ENCODE peak calls at places on chromosomes 7 and 10, in six cellular contexts. One of them, this sample, is unnamed.
A peak's percentile ranks its signal among the peaks of the same experiment; 100 is the strongest.

GRCh38 chr7:48154792-48155413 is 16.4 kb upstream of the ABCA13 start:
- DNase-seq in thyroid gland: peak; percentile 10
- DNase-seq in heart left ventricle: no peak
- DNase-seq in fibroblast of the aortic adventitia: peak; percentile 63
- DNase-seq in IMR-90: peak; percentile 57
- DNase-seq in OCI-LY7: peak; percentile 39
- DNase-seq in this sample: peak; percentile 48

GRCh38 chr10:59995862-59996261 is 89.5 kb upstream of the CCDC6 start:
- DNase-seq in thyroid gland: no peak
- DNase-seq in heart left ventricle: no peak
- DNase-seq in fibroblast of the aortic adventitia: no peak
- DNase-seq in IMR-90: no peak
- DNase-seq in OCI-LY7: no peak
- DNase-seq in this sample: no peak

GRCh38 chr7:103240806-103241205 is 56.4 kb upstream of the PMPCB start:
- DNase-seq in thyroid gland: no peak
- DNase-seq in heart left ventricle: no peak
- DNase-seq in fibroblast of the aortic adventitia: peak; percentile 32
- DNase-seq in IMR-90: no peak
- DNase-seq in OCI-LY7: no peak
- DNase-seq in this sample: no peak

GRCh38 chr10:131775444-131775832 is 125.4 kb upstream of the PPP2R2D start:
- DNase-seq in thyroid gland: no peak
- DNase-seq in heart left ventricle: no peak
- DNase-seq in fibroblast of the aortic adventitia: no peak
- DNase-seq in IMR-90: no peak
- DNase-seq in OCI-LY7: no peak
- DNase-seq in this sample: no peak

GRCh38 chr10:58064714-58065528 is 202.8 kb downstream of the IPMK start:
- DNase-seq in thyroid gland: no peak
- DNase-seq in heart left ventricle: no peak
- DNase-seq in fibroblast of the aortic adventitia: peak; percentile 72
- DNase-seq in IMR-90: peak; percentile 58
- DNase-seq in OCI-LY7: peak; percentile 37
- DNase-seq in this sample: peak; percentile 36

GRCh38 chr10:3248526-3249255 is 76.1 kb upstream of the PITRM1 start:
- DNase-seq in thyroid gland: no peak
- DNase-seq in heart left ventricle: no peak
- DNase-seq in fibroblast of the aortic adventitia: peak; percentile 96
- DNase-seq in IMR-90: peak; percentile 94
- DNase-seq in OCI-LY7: no peak
- DNase-seq in this sample: no peak

GRCh38 chr10:100569687-100570517 is 34.2 kb downstream of the HIF1AN start:
- DNase-seq in thyroid gland: no peak
- DNase-seq in heart left ventricle: no peak
- DNase-seq in fibroblast of the aortic adventitia: no peak
- DNase-seq in IMR-90: no peak
- DNase-seq in OCI-LY7: peak; percentile 10
- DNase-seq in this sample: no peak

GRCh38 chr10:132279873-132280645 is 27.7 kb downstream of the STK32C start:
- DNase-seq in thyroid gland: no peak
- DNase-seq in heart left ventricle: peak; percentile 39
- DNase-seq in fibroblast of the aortic adventitia: no peak
- DNase-seq in IMR-90: no peak
- DNase-seq in OCI-LY7: no peak
- DNase-seq in this sample: no peak

GRCh38 chr7:71772783-71773182 is 639.4 kb downstream of the CALN1 start:
- DNase-seq in thyroid gland: no peak
- DNase-seq in heart left ventricle: no peak
- DNase-seq in fibroblast of the aortic adventitia: no peak
- DNase-seq in IMR-90: no peak
- DNase-seq in OCI-LY7: no peak
- DNase-seq in this sample: no peak

GRCh38 chr7:149449897-149450296 is 11.0 kb downstream of the ZNF777 start:
- DNase-seq in thyroid gland: no peak
- DNase-seq in heart left ventricle: no peak
- DNase-seq in fibroblast of the aortic adventitia: no peak
- DNase-seq in IMR-90: no peak
- DNase-seq in OCI-LY7: no peak
- DNase-seq in this sample: no peak

GRCh38 chr10:22666287-22667092 is 47.9 kb downstream of the PIP4K2A start:
- DNase-seq in thyroid gland: no peak
- DNase-seq in heart left ventricle: no peak
- DNase-seq in fibroblast of the aortic adventitia: peak; percentile 44
- DNase-seq in IMR-90: peak; percentile 62
- DNase-seq in OCI-LY7: peak; percentile 5
- DNase-seq in this sample: peak; percentile 87

GRCh38 chr7:15755061-15755460 is 68.6 kb upstream of the MEOX2 start:
- DNase-seq in thyroid gland: no peak
- DNase-seq in heart left ventricle: no peak
- DNase-seq in fibroblast of the aortic adventitia: peak; percentile 60
- DNase-seq in IMR-90: no peak
- DNase-seq in OCI-LY7: no peak
- DNase-seq in this sample: no peak

GRCh38 chr7:1091019-1091643 is 3.2 kb downstream of the GPER1 start:
- DNase-seq in thyroid gland: no peak
- DNase-seq in heart left ventricle: no peak
- DNase-seq in fibroblast of the aortic adventitia: no peak
- DNase-seq in IMR-90: peak; percentile 55
- DNase-seq in OCI-LY7: no peak
- DNase-seq in this sample: no peak
- TF ChIP-seq CTCF in thyroid gland: no peak
- TF ChIP-seq CTCF in heart left ventricle: no peak
- TF ChIP-seq CTCF in fibroblast of the aortic adventitia: no peak
- TF ChIP-seq CTCF in IMR-90: no peak
- TF ChIP-seq CTCF in OCI-LY7: no peak
- TF ChIP-seq CTCF in this sample: no peak

DNA sequence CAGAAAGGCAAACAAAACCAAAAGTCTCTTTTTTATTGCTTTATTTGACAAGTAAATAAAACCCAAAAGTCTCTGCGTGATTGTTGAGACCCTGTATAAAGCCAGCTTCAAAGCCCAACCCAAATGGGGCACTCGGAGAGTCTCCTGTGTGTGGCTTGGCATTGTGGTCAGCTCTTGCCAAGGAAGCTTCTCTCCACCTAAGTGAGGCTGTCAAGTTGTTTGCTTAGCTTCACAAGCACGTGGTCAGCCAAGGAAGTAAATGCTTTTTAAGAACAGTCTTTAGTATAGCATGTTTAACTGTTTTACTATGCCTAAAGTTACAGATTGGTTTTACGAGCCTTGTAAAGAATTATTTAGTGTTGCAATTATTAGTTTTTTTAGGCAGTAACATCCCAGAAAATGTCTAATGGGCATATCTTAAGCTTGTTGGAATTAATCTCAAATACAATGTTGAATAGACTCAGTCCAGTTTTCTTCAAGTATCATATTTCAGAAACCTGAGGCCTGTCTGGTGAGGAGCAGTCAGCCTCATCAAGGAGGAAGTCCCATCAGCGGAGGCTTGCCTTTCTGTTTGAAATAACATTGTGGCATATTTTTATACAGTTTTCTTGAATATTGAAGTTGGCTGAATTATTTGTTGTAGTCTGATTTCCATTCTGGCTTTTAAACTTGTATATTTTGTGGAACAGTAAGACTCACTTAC is 144.3 kb downstream of the ANKRD30A start:
- DNase-seq in thyroid gland: peak; percentile 29
- DNase-seq in heart left ventricle: no peak
- DNase-seq in fibroblast of the aortic adventitia: no peak
- DNase-seq in IMR-90: no peak
- DNase-seq in OCI-LY7: no peak
- DNase-seq in this sample: no peak
- H3K4me3 ChIP-seq in thyroid gland: no peak overlapping the region
- H3K4me3 ChIP-seq in heart left ventricle: no peak overlapping the region
- H3K4me3 ChIP-seq in fibroblast of the aortic adventitia: no peak overlapping the region
- H3K4me3 ChIP-seq in IMR-90: no peak overlapping the region
- H3K4me3 ChIP-seq in OCI-LY7: no peak overlapping the region
- H3K4me3 ChIP-seq in this sample: no peak overlapping the region

GRCh38 chr7:31251441-31251840 is 89.1 kb downstream of the NEUROD6 start:
- DNase-seq in thyroid gland: no peak
- DNase-seq in heart left ventricle: no peak
- DNase-seq in fibroblast of the aortic adventitia: no peak
- DNase-seq in IMR-90: no peak
- DNase-seq in OCI-LY7: no peak
- DNase-seq in this sample: no peak
- TF ChIP-seq CTCF in thyroid gland: no peak
- TF ChIP-seq CTCF in heart left ventricle: no peak
- TF ChIP-seq CTCF in fibroblast of the aortic adventitia: no peak
- TF ChIP-seq CTCF in IMR-90: no peak
- TF ChIP-seq CTCF in OCI-LY7: no peak
- TF ChIP-seq CTCF in this sample: no peak

GRCh38 chr7:19772858-19773337 is 519 bp downstream of the TMEM196 start:
- DNase-seq in thyroid gland: peak; percentile 28
- DNase-seq in heart left ventricle: no peak
- DNase-seq in fibroblast of the aortic adventitia: peak; percentile 42
- DNase-seq in IMR-90: peak; percentile 5
- DNase-seq in OCI-LY7: no peak
- DNase-seq in this sample: no peak
- H3K4me3 ChIP-seq in thyroid gland: no peak overlapping the region
- H3K4me3 ChIP-seq in heart left ventricle: no peak overlapping the region
- H3K4me3 ChIP-seq in fibroblast of the aortic adventitia: peak overlapping the region; percentile 31
- H3K4me3 ChIP-seq in IMR-90: no peak overlapping the region
- H3K4me3 ChIP-seq in OCI-LY7: no peak overlapping the region
- H3K4me3 ChIP-seq in this sample: no peak overlapping the region

GRCh38 chr10:86698207-86698940 is 30.1 kb downstream of the LDB3 start:
- DNase-seq in thyroid gland: no peak
- DNase-seq in heart left ventricle: no peak
- DNase-seq in fibroblast of the aortic adventitia: no peak
- DNase-seq in IMR-90: no peak
- DNase-seq in OCI-LY7: no peak
- DNase-seq in this sample: no peak
- TF ChIP-seq CTCF in thyroid gland: no peak
- TF ChIP-seq CTCF in heart left ventricle: no peak
- TF ChIP-seq CTCF in fibroblast of the aortic adventitia: no peak
- TF ChIP-seq CTCF in IMR-90: no peak
- TF ChIP-seq CTCF in OCI-LY7: no peak
- TF ChIP-seq CTCF in this sample: no peak

GRCh38 chr10:12264204-12264908 is 68.4 kb downstream of the CDC123 start:
- DNase-seq in thyroid gland: peak; percentile 83
- DNase-seq in heart left ventricle: peak; percentile 86
- DNase-seq in fibroblast of the aortic adventitia: peak; percentile 73
- DNase-seq in IMR-90: peak; percentile 69
- DNase-seq in OCI-LY7: peak; percentile 97
- DNase-seq in this sample: peak; percentile 97
- H3K4me3 ChIP-seq in thyroid gland: no peak overlapping the region
- H3K4me3 ChIP-seq in heart left ventricle: peak overlapping the region; percentile 28
- H3K4me3 ChIP-seq in fibroblast of the aortic adventitia: peak overlapping the region; percentile 50
- H3K4me3 ChIP-seq in IMR-90: peak overlapping the region; percentile 48
- H3K4me3 ChIP-seq in OCI-LY7: peak overlapping the region; percentile 37
- H3K4me3 ChIP-seq in this sample: peak overlapping the region; percentile 30

DNA sequence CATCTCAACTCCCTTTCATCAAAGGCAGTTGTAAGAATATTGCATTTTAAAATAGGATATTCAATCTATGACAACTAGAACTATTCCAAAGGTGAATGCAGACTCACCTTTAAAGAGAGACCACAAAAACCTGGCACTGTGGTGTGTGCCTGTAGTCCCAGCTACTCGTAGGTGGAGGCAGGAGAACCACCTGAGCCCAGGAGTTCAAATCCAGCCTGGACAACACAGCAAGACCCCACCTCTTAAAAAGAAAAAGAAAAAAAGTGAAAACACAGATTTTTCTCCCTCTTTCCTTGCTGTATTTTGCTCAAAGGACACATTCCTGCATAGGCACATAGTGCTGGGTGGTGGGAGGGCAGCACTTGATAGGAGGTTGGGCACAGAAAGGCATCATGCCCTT is 739 bp upstream of the ALDH18A1 start:
- DNase-seq in thyroid gland: no peak
- DNase-seq in heart left ventricle: no peak
- DNase-seq in fibroblast of the aortic adventitia: no peak
- DNase-seq in IMR-90: no peak
- DNase-seq in OCI-LY7: no peak
- DNase-seq in this sample: no peak
- TF ChIP-seq CTCF in thyroid gland: no peak
- TF ChIP-seq CTCF in heart left ventricle: no peak
- TF ChIP-seq CTCF in fibroblast of the aortic adventitia: no peak
- TF ChIP-seq CTCF in IMR-90: no peak
- TF ChIP-seq CTCF in OCI-LY7: no peak
- TF ChIP-seq CTCF in this sample: no peak

DNA sequence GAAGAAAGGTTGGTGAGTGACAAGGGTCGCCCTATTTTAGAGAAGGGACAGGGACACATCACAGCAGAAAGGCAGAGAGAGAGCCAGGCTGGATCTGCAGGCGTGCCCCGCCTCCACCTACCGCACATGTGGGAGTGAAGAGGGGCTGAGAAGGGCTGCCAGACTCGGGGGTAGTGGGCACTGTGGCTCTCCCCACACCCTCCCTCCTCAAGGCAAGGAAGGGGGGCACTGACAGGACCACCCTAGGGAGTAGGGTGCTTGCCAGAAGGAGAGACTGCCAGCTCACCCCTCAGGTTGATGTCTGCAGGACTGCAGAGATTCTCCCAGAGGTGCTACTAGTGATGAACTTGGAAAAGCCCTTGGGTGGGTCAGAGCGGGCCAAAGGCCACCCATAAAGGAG is 62.8 kb upstream of the ZRANB1 start:
- DNase-seq in thyroid gland: no peak
- DNase-seq in heart left ventricle: no peak
- DNase-seq in fibroblast of the aortic adventitia: no peak
- DNase-seq in IMR-90: no peak
- DNase-seq in OCI-LY7: no peak
- DNase-seq in this sample: no peak
- H3K4me3 ChIP-seq in thyroid gland: no peak overlapping the region
- H3K4me3 ChIP-seq in heart left ventricle: no peak overlapping the region
- H3K4me3 ChIP-seq in fibroblast of the aortic adventitia: no peak overlapping the region
- H3K4me3 ChIP-seq in IMR-90: no peak overlapping the region
- H3K4me3 ChIP-seq in OCI-LY7: no peak overlapping the region
- H3K4me3 ChIP-seq in this sample: no peak overlapping the region

GRCh38 chr10:43409385-43410109 is 561 bp upstream of the HNRNPF start:
- DNase-seq in thyroid gland: no peak
- DNase-seq in heart left ventricle: peak; percentile 71
- DNase-seq in fibroblast of the aortic adventitia: no peak
- DNase-seq in IMR-90: no peak
- DNase-seq in OCI-LY7: no peak
- DNase-seq in this sample: peak; percentile 75

GRCh38 chr10:43408710-43409384 is at the start of gene HNRNPF:
- DNase-seq in thyroid gland: peak; percentile 95
- DNase-seq in heart left ventricle: peak; percentile 98
- DNase-seq in fibroblast of the aortic adventitia: peak; percentile 93
- DNase-seq in IMR-90: peak; percentile 93
- DNase-seq in OCI-LY7: peak; percentile 97
- DNase-seq in this sample: peak; percentile 97

GRCh38 chr10:43408331-43408709 is 666 bp downstream of the HNRNPF start:
- DNase-seq in thyroid gland: no peak
- DNase-seq in heart left ventricle: no peak
- DNase-seq in fibroblast of the aortic adventitia: no peak
- DNase-seq in IMR-90: no peak
- DNase-seq in OCI-LY7: no peak
- DNase-seq in this sample: no peak

GRCh38 chr10:43411536-43411935 is 2.5 kb upstream of the HNRNPF start:
- DNase-seq in thyroid gland: peak; percentile 39
- DNase-seq in heart left ventricle: no peak
- DNase-seq in fibroblast of the aortic adventitia: no peak
- DNase-seq in IMR-90: no peak
- DNase-seq in OCI-LY7: no peak
- DNase-seq in this sample: no peak

DNA sequence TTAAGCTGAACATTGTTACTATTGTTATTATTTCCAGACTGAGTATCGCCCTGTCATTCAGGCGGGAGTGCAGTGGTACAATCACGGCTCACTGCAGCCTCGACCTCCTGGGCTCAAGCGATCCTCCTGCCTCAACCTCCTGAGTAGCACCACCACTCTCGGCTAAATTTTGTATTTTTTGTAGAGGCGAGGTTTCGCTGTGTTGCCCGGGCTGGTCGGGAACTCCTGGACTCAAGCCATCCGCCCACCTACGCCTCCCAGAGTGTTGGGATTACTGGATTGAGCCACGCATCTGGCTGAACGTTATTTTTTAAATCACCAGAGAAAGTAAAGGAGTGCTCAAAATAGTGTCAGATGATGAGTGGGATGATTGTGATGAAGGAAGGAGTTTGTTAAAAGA is 1.4 kb upstream of the HNRNPF start:
- DNase-seq in thyroid gland: no peak
- DNase-seq in heart left ventricle: no peak
- DNase-seq in fibroblast of the aortic adventitia: no peak
- DNase-seq in IMR-90: no peak
- DNase-seq in OCI-LY7: no peak
- DNase-seq in this sample: no peak
- TF ChIP-seq CTCF in thyroid gland: no peak
- TF ChIP-seq CTCF in heart left ventricle: no peak
- TF ChIP-seq CTCF in fibroblast of the aortic adventitia: no peak
- TF ChIP-seq CTCF in IMR-90: no peak
- TF ChIP-seq CTCF in OCI-LY7: no peak
- TF ChIP-seq CTCF in this sample: no peak

This sample was measured in GM12865.